ENCODE peak calls at places on chromosome 10, in four cellular contexts. W, Q, J and V are unnamed samples.

GRCh38 chr10:47245731-47246350 is 54.2 kb upstream of the GDF10 start:
- DNase-seq in Q (no peak), J (no peak), W (no peak), V (no peak)

GRCh38 chr10:8665322-8665721 is 610.8 kb downstream of the GATA3 start:
- DNase-seq in Q (no peak), W (no peak), J (no peak), V (no peak)

GRCh38 chr10:80909254-80909653 is 371.6 kb downstream of the SH2D4B start:
- DNase-seq in W (no peak), J (no peak), Q (no peak), V (no peak)

GRCh38 chr10:88702848-88703597 is 3.0 kb upstream of the LIPK start:
- DNase-seq in W (no peak), J (peak), Q (no peak), V (peak)

GRCh38 chr10:55668326-55668922 is 692.6 kb downstream of the ZWINT start:
- DNase-seq in W (no peak), J (no peak), Q (peak), V (no peak)

GRCh38 chr10:102291221-102291905 is 46.0 kb downstream of the GBF1 start:
- DNase-seq in W (no peak), Q (no peak), J (no peak), V (no peak)

GRCh38 chr10:101071266-101071884 is 9.6 kb downstream of the KAZALD1 start:
- DNase-seq in W (no peak), J (no peak), Q (no peak), V (no peak)

GRCh38 chr10:75987610-75988009 is 556.2 kb downstream of the LRMDA start:
- DNase-seq in J (no peak), W (no peak), Q (peak), V (no peak)

GRCh38 chr10:89203237-89203636 is 3.9 kb downstream of the CH25H start:
- DNase-seq in Q (no peak), W (no peak), J (no peak), V (no peak)

GRCh38 chr10:10209152-10209551 is 808.5 kb upstream of the CELF2 start:
- DNase-seq in W (peak), J (peak), Q (no peak), V (no peak)

GRCh38 chr10:78004215-78005026 is 24.9 kb downstream of the POLR3A start:
- DNase-seq in Q (no peak), J (no peak), W (no peak), V (no peak)

GRCh38 chr10:133475821-133476640 is 22.3 kb downstream of the SCART1 start:
- DNase-seq in J (no peak), W (no peak), Q (peak), V (no peak)

GRCh38 chr10:79392506-79393176 is 45.4 kb downstream of the PPIF start:
- DNase-seq in W (peak), Q (no peak), J (no peak), V (no peak)

GRCh38 chr10:116753759-116754158 is 11.4 kb upstream of the HSPA12A start:
- DNase-seq in W (no peak), J (no peak), Q (peak), V (peak)

GRCh38 chr10:70930251-70931000 is 42.1 kb upstream of the PCBD1 start:
- DNase-seq in Q (no peak), W (no peak), J (no peak), V (no peak)

GRCh38 chr10:72171175-72171630 is 44.6 kb upstream of the ANAPC16 start:
- DNase-seq in W (no peak), J (peak), Q (peak), V (peak)

GRCh38 chr10:71737356-71738172 is 18.0 kb upstream of the C10orf105 start:
- DNase-seq in W (no peak), J (peak), Q (no peak), V (no peak)

GRCh38 chr10:116756277-116756676 is 13.9 kb upstream of the HSPA12A start:
- DNase-seq in Q (no peak), J (no peak), W (peak), V (no peak)

GRCh38 chr10:114507449-114507848 is 103.1 kb upstream of the AFAP1L2 start:
- DNase-seq in W (no peak), Q (no peak), J (peak), V (peak)

GRCh38 chr10:79502561-79503309 is 9.6 kb upstream of the EIF5AL1 start:
- DNase-seq in Q (peak), J (no peak), W (no peak), V (no peak)

GRCh38 chr10:17213646-17214349 is 12.3 kb upstream of the TRDMT1 start:
- DNase-seq in J (no peak), Q (peak), W (no peak), V (no peak)

GRCh38 chr10:5583525-5584175 is 58.9 kb downstream of the CALML3 start:
- DNase-seq in Q (peak), J (peak), W (no peak), V (peak)

GRCh38 chr10:69874464-69874863 is 72.8 kb downstream of the COL13A1 start:
- DNase-seq in J (no peak), W (no peak), Q (peak), V (no peak)

GRCh38 chr10:77504870-77505257 is 132.7 kb downstream of the KCNMA1 start:
- DNase-seq in J (no peak), W (no peak), Q (peak), V (peak)

GRCh38 chr10:97673736-97674525 is 13.1 kb downstream of the AVPI1 start:
- DNase-seq in Q (peak), J (no peak), W (peak), V (no peak)

GRCh38 chr10:1598393-1599153 is 138.8 kb downstream of the ADARB2 start:
- DNase-seq in J (no peak), W (no peak), Q (no peak), V (no peak)

GRCh38 chr10:89085153-89085552 is 94.6 kb downstream of the FAS start:
- DNase-seq in W (no peak), J (no peak), Q (no peak), V (no peak)

GRCh38 chr10:123488436-123488835 is 177.7 kb upstream of the GPR26 start:
- DNase-seq in Q (no peak), J (no peak), W (no peak), V (no peak)

GRCh38 chr10:30629653-30630052 is at the start of gene LYZL2:
- DNase-seq in J (no peak), W (no peak), Q (no peak), V (no peak)

GRCh38 chr10:131176907-131177306 is 134.6 kb downstream of the TCERG1L start:
- DNase-seq in J (no peak), Q (no peak), W (no peak), V (no peak)

GRCh38 chr10:68105820-68106219 is 3.5 kb upstream of the MYPN start:
- DNase-seq in W (no peak), Q (peak), J (no peak), V (no peak)

GRCh38 chr10:69873141-69873540 is 71.4 kb downstream of the COL13A1 start:
- DNase-seq in J (no peak), Q (no peak), W (no peak), V (no peak)

GRCh38 chr10:74282853-74283205 is 131.8 kb downstream of the ADK start:
- DNase-seq in J (no peak), Q (peak), W (no peak), V (peak)

DNA sequence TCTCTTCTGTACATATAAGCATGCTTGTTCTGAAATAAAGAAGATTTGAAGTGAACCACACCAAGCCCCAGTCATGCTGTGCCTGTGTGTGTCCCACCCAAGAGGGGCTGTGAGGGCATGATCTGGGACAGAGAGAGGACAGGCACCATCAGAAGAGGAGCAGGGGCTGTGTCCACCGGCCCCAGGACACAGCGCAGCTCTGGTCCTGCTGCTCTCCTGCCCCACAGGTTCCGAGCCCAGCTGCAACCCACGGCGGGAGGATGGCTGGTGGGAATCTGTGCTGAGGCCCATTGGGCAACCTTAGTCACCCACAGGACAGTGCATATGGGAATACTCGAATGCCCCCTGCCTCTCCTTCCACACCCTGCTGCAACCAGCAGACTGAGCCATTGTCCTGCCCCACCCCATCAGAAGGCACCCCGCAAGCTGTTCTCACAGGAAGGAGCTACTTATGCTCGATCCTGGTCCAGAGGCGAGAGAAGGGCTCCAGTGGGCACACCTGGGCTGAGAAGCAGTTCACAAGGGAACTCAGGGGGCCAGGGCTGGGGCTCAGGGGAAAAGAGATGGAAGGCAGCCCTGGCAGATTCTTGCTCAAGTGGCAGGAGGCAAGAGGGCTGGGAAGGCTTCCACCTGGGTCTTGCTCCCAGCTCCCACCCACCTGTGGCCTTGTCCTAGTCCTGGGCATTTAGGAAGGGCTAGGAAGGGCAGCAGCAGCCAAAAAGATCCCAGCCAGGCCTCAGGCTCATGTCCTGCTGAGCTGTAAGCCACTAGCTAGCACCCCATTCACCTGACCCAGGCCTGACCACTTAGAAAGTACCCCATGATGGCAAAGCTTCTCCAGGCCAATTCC is 31.9 kb downstream of the LDB3 start:
- DNase-seq in J (no peak), W (no peak), Q (no peak), V (no peak)
- H3K27ac ChIP-seq in J (no peak), W (no peak), Q (no peak), V (no peak)

GRCh38 chr10:104234934-104235333 is 2.8 kb upstream of the CFAP43 start:
- DNase-seq in W (no peak), J (no peak), Q (no peak), V (no peak)

GRCh38 chr10:104232613-104233102 is 494 bp upstream of the CFAP43 start:
- DNase-seq in Q (no peak), W (no peak), J (no peak), V (no peak)

GRCh38 chr10:104233817-104234216 is 1.7 kb upstream of the CFAP43 start:
- DNase-seq in Q (no peak), W (no peak), J (no peak), V (no peak)

GRCh38 chr10:104230490-104230889 is 1.7 kb downstream of the CFAP43 start:
- DNase-seq in Q (no peak), J (no peak), W (no peak), V (no peak)

DNA sequence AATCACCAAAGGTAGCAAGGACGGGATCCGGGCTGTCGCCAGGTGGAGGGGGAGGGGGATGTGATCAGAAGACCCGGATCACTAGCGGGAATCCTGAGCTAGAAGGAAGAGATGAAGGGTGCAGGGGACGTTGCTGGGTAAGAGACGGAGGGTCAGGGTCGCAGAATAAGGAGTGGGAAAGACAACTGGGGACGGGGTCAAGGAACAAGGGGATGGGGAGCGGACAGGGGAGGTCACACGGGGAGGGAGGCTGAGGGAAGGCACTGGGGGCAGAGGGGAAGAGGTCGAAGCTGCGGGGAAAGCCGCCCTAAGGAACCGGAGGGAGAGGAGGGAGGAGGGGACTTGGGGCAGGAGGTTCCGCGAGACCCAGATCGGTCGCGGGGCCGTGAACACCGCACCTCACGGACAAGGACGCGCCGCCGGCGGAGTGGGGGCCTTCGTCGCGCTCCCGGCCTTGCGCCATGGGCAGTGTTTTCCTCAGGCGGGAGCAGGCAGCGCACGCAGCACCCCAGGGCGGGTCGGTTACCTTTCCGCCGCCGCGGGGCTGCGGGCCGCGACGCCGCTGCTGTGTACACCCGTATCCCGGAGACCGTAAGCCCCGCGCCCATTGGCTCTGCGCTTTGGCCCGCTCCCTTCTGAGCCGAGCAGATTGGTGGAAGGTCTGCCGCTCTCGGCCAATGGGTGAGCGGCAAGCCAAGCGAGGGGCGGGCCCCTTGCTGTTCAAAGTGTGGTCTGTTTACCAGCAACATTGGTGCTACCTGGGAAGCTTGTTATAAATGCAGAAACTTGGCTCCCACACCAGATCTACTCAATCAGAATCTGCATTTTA is at the start of gene CFAP43:
- DNase-seq in J (peak), W (peak), Q (peak), V (peak)
- H3K27ac ChIP-seq in J (no peak), W (no peak), Q (no peak), V (no peak)

GRCh38 chr10:43396928-43397624 is 11.9 kb downstream of the HNRNPF start:
- DNase-seq in W (peak), Q (peak), J (peak), V (no peak)

GRCh38 chr10:43396061-43396927 is 12.7 kb downstream of the HNRNPF start:
- DNase-seq in Q (peak), W (peak), J (peak), V (no peak)

GRCh38 chr10:43399911-43400310 is 9.1 kb downstream of the HNRNPF start:
- DNase-seq in W (no peak), Q (no peak), J (no peak), V (no peak)

GRCh38 chr10:43401627-43402026 is 7.4 kb downstream of the HNRNPF start:
- DNase-seq in W (no peak), Q (no peak), J (no peak), V (no peak)

GRCh38 chr10:43398939-43399871 is 9.8 kb downstream of the HNRNPF start:
- DNase-seq in Q (peak), W (no peak), J (no peak), V (no peak)
- H3K27ac ChIP-seq in Q (peak), W (no peak), J (peak), V (peak)

GRCh38 chr10:3978762-3979161 is 193.8 kb upstream of the KLF6 start:
- DNase-seq in J (peak), Q (no peak), W (no peak), V (peak)
- H3K27ac ChIP-seq in J (no peak), Q (peak), W (no peak), V (peak)

GRCh38 chr10:52040486-52040885 is 273.6 kb upstream of the DKK1 start:
- DNase-seq in Q (no peak), W (no peak), J (no peak), V (no peak)
- H3K27ac ChIP-seq in Q (no peak), W (no peak), J (no peak), V (no peak)

GRCh38 chr10:132237396-132237795 is 50.6 kb downstream of the DPYSL4 start:
- DNase-seq in Q (no peak), W (no peak), J (no peak), V (no peak)
- H3K27ac ChIP-seq in Q (no peak), W (no peak), J (no peak), V (no peak)

DNA sequence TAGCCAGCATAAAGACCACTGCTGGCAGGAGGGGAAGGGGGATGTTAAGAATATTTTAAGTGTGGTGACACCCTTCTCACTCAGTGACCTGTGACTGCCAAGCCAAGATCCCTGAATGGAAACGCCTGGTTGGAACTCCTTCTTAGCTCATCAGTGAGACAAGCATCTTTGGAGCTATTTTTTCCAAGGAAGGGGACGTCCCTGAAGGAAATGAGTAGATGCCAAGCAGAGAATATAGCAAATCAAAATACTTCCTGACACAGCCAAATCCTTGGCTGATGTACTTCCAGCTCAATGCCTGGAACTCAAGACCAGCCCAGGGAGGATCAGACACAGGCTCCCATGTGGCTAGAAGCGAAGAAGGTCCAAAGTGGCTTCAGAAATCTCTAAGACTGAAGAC is 82.2 kb downstream of the SORBS1 start:
- DNase-seq in Q (no peak), W (no peak), J (no peak), V (no peak)
- H3K27ac ChIP-seq in Q (no peak), W (peak), J (no peak), V (no peak)

DNA sequence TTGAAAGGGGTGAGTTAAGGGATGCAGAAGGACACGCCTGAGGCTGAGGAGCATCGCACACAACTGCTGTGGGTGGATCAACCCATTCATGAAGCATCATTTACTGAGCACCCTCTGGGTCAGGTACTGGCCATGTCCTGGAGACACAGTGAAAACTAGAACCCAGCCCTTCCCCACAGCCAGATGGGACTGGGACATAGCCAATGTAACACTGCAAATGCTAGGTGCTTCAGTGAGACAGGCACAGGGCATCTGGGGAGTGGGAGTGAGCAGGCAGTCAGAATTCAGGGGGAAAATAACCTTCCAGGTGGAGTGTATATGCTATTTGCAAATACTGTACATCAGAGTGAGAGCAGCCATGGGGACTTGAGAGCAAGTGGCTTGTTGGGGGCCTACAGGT is 112.2 kb downstream of the WDFY4 start:
- DNase-seq in Q (no peak), J (no peak), W (no peak), V (no peak)
- H3K27ac ChIP-seq in Q (no peak), J (no peak), W (no peak), V (no peak)

DNA sequence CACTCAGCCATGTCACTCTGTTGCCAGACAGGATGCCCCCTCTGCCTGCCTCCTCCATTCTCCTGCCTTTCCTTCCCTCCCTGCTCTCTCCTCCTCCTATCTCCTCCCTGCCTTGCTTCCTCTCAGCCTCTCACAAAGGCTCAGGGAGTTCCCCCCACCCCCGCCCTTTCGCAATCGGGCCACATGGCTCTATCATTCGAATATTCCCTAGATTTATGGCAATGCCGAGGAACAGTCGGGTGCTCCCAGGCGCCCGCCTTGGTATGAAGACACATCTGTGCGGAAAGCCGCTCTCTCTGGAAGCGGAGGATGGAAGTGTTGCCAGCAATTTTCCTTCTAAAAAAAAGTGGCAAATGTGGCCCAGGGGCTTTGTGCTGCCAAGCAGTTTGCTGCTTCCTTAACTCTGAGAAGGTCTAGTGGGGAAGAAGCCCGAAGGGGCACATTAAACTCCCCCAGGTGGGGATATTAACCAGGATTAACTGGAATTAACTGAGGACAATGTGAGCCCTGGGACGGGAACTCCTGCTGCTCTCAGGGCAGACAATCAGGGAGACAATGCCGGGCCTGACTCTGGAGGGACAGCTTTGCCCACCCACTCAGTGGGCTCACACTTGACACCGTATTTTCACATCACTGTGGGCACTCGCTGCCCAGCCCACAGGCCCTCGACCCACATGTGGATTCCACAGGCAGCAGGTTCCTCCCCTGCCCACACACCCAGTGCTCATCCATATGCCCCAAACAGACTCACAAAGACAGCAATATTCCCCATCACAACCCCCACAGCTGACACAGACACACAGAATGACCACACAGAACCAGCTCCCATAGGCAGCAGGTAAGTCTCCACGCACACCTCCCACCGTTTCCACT is 88.4 kb upstream of the SMNDC1 start:
- DNase-seq in W (no peak), Q (no peak), J (peak), V (no peak)
- H3K27ac ChIP-seq in W (no peak), Q (peak), J (no peak), V (no peak)

GRCh38 chr10:35722636-35723420 is 80.7 kb upstream of the FZD8 start:
- DNase-seq in W (no peak), Q (no peak), J (no peak), V (no peak)
- H3K27ac ChIP-seq in W (no peak), Q (no peak), J (no peak), V (no peak)